ENCODE peak calls at places on chromosomes 6 and 20, in five cellular contexts. K is cardiac muscle cell, M is left ventricle myocardium inferior, D is IMR-90, J is transverse colon. X is an unnamed sample.
A peak's percentile ranks its signal among the peaks of the same experiment; 100 is the strongest.

GRCh38 chr6:39553811-39554802 is 171.1 kb downstream of the KIF6 start:
- DNase-seq in D (no peak), M (no peak), K (peak; percentile 46), J (no peak), X (no peak)

GRCh38 chr20:23585808-23586734 is 17.8 kb upstream of the CST9L start:
- DNase-seq in J (no peak), K (no peak), M (no peak), D (no peak), X (no peak)

GRCh38 chr20:25544760-25545159 is 40.6 kb downstream of the NINL start:
- DNase-seq in M (no peak), J (no peak), K (no peak), D (no peak), X (no peak)

GRCh38 chr6:133814797-133815196 is 74.1 kb upstream of the TCF21 start:
- DNase-seq in K (peak; percentile 78), J (no peak), M (no peak), D (peak; percentile 71), X (no peak)

GRCh38 chr20:3785240-3786125 is 1.1 kb downstream of the CENPB start:
- DNase-seq in J (no peak), M (peak; percentile 29), D (no peak), K (no peak), X (no peak)

GRCh38 chr6:134422426-134423231 is 104.7 kb upstream of the SGK1 start:
- DNase-seq in K (peak; percentile 97), D (peak; percentile 100), J (no peak), M (no peak), X (no peak)

GRCh38 chr6:137210903-137211302 is 8.3 kb downstream of the IFNGR1 start:
- DNase-seq in M (no peak), D (peak; percentile 14), J (no peak), K (peak; percentile 83), X (no peak)

GRCh38 chr6:135212935-135213334 is 31.8 kb downstream of the MYB start:
- DNase-seq in D (peak; percentile 75), M (no peak), J (no peak), K (no peak), X (no peak)

GRCh38 chr6:20168668-20169633 is 43.3 kb downstream of the MBOAT1 start:
- DNase-seq in D (no peak), K (peak; percentile 6), J (no peak), M (no peak), X (no peak)

GRCh38 chr20:56805313-56805712 is 176.2 kb downstream of the TFAP2C start:
- DNase-seq in M (no peak), J (no peak), K (no peak), D (no peak), X (no peak)

GRCh38 chr6:73477407-73477806 is 15.9 kb downstream of the MTO1 start:
- DNase-seq in M (no peak), K (no peak), D (no peak), J (no peak), X (no peak)

GRCh38 chr6:148328876-148329567 is 13.6 kb upstream of the SASH1 start:
- DNase-seq in K (no peak), M (no peak), J (no peak), D (no peak), X (no peak)

GRCh38 chr20:36854343-36855240 is 21.3 kb upstream of the TLDC2 start:
- DNase-seq in M (peak; percentile 46), K (no peak), J (peak; percentile 65), D (peak; percentile 28), X (no peak)

GRCh38 chr6:87164506-87164905 is 9.1 kb downstream of the ZNF292 start:
- DNase-seq in K (no peak), D (no peak), J (no peak), M (no peak), X (no peak)

GRCh38 chr6:20203561-20204528 is 8.4 kb downstream of the MBOAT1 start:
- DNase-seq in D (no peak), M (no peak), K (no peak), J (no peak), X (no peak)

GRCh38 chr6:122653094-122653493 is 42.9 kb downstream of the PKIB start:
- DNase-seq in K (no peak), M (no peak), D (peak; percentile 55), J (no peak), X (no peak)

GRCh38 chr6:136403166-136403980 is 113.7 kb upstream of the BCLAF1 start:
- DNase-seq in M (no peak), D (peak; percentile 97), J (no peak), K (peak; percentile 86), X (no peak)

GRCh38 chr20:62010551-62011402 is 54.9 kb downstream of the TAF4 start:
- DNase-seq in J (peak; percentile 53), K (peak; percentile 64), D (peak; percentile 55), M (peak; percentile 46), X (peak; percentile 69)

GRCh38 chr6:130381459-130382380 is 15.9 kb downstream of the TMEM200A start:
- DNase-seq in K (no peak), D (no peak), M (no peak), J (no peak), X (peak; percentile 66)

GRCh38 chr20:22572491-22572890 is 11.9 kb downstream of the FOXA2 start:
- DNase-seq in D (no peak), K (no peak), J (no peak), M (no peak), X (no peak)

GRCh38 chr6:131954775-131955107 is 3.6 kb upstream of the CCN2 start:
- DNase-seq in J (peak; percentile 77), D (peak; percentile 99), M (peak; percentile 26), K (peak; percentile 99), X (no peak)

GRCh38 chr6:28988536-28989415 is 16.3 kb downstream of the ZNF311 start:
- DNase-seq in K (peak; percentile 86), J (peak; percentile 52), M (peak; percentile 36), D (peak; percentile 61), X (peak; percentile 77)

GRCh38 chr20:32204485-32205115 is 2.9 kb downstream of the PLAGL2 start:
- DNase-seq in D (no peak), K (no peak), J (no peak), M (no peak), X (no peak)
- H3K4me1 ChIP-seq in D (peaks cover 23% of the 10 kb centered on the region), K (peaks cover 46% of the 10 kb centered on the region), J (peaks cover 55% of the 10 kb centered on the region), M (peaks cover 88% of the 10 kb centered on the region), X (peaks cover 65% of the 10 kb centered on the region)

DNA sequence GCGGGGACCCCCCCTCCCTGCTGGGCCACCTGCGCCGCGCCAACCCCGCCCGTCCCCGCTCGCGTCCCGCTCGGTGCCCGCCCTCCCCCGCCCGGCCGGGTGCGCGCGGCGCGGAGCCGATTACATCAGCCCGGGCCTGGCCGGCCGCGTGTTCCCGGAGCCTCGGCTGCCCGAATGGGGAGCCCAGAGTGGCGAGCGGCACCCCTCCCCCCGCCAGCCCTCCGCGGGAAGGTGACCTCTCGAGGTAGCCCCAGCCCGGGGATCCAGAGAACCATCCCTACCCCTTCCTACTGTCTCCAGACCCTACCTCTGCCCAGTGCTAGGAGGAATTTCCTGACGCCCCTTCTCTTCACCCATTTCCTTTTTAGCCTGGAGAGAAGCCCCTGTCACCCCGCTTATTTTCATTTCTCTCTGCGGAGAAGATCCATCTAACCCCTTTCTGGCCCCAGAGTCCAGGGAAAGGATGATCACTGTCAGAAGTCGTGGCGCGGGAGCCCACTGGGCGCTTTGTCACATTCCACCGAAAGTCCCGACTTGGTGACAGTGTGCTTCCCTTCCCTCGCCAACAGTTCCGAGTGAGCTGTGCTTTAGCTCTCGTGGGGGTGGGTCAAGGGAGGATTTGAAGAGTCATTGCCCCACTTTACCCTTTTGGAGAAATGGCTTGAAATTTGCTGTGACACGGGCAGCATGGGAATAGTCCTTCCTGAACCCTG is 2.0 kb downstream of the VEGFA start:
- DNase-seq in M (peak; percentile 78), J (peak; percentile 86), K (peak; percentile 63), D (no peak), X (peak; percentile 15)
- H3K27ac ChIP-seq in M (peak overlapping the region; percentile 98), J (peak overlapping the region; percentile 99), K (peak overlapping the region; percentile 90), D (peak overlapping the region; percentile 92), X (no peak overlapping the region)

GRCh38 chr20:35020108-35021031 is 64.7 kb downstream of the MYH7B start:
- DNase-seq in K (peak; percentile 21), J (no peak), M (no peak), D (no peak), X (no peak)

GRCh38 chr20:35014537-35014936 is 58.9 kb downstream of the MYH7B start:
- DNase-seq in M (no peak), K (no peak), J (no peak), D (no peak), X (no peak)

GRCh38 chr20:35015863-35016193 is 60.2 kb downstream of the MYH7B start:
- DNase-seq in M (no peak), D (no peak), J (no peak), K (no peak), X (no peak)

GRCh38 chr20:35018578-35019371 is 63.1 kb downstream of the MYH7B start:
- DNase-seq in J (no peak), K (peak; percentile 16), D (no peak), M (no peak), X (no peak)

GRCh38 chr20:35017099-35017835 is 61.6 kb downstream of the MYH7B start:
- DNase-seq in K (no peak), M (no peak), J (no peak), D (no peak), X (no peak)
- H3K36me3 ChIP-seq in K (peaks cover 17% of the 10 kb centered on the region), M (peaks cover 86% of the 10 kb centered on the region), J (no peaks in the 10 kb centered on the region), D (peaks cover 64% of the 10 kb centered on the region), X (peaks cover 49% of the 10 kb centered on the region)

GRCh38 chr6:75483136-75483952 is 10.3 kb downstream of the FILIP1 start:
- DNase-seq in D (no peak), J (no peak), M (no peak), K (no peak), X (no peak)
- H3K4me1 ChIP-seq in D (peaks cover 6% of the 10 kb centered on the region), J (no peaks in the 10 kb centered on the region), M (peaks cover 97% of the 10 kb centered on the region), K (peaks cover 71% of the 10 kb centered on the region), X (no peaks in the 10 kb centered on the region)

DNA sequence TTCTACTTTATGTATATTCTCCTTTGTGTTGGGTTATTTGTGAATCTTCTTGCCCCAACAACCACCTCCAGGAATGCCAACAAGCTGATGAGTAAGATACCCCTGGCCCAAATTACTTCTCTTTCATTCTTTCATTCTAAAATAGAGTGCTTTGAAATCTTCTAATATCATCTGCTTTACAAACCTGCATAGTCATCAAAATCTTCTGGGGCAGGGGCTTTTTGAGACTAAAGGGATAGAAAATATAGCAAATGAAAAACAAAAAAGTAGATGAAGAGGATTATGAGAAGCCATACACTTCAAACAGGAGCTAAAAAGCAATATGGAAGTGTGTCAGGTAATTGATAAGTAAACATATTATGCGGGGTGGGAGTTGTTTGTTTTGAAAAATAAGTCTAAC is 150.7 kb upstream of the SOX4 start:
- DNase-seq in D (no peak), J (no peak), M (no peak), K (no peak), X (no peak)
- H3K27ac ChIP-seq in D (no peak overlapping the region), J (no peak overlapping the region), M (no peak overlapping the region), K (no peak overlapping the region), X (no peak overlapping the region)